ENCODE peak calls at places on chromosomes 1 and 21, in five cellular contexts. One of them, this sample, is unnamed.
A peak's percentile ranks its signal among the peaks of the same experiment; 100 is the strongest.

GRCh38 chr1:53765656-53766055 is 26.7 kb upstream of the GLIS1 start:
- DNase-seq in K562: no peak
- DNase-seq in HepG2: no peak
- DNase-seq in H1: no peak
- DNase-seq in GM12878: no peak
- DNase-seq in this sample: no peak

GRCh38 chr1:218521414-218522169 is 176.5 kb downstream of the TGFB2 start:
- DNase-seq in K562: peak; percentile 65
- DNase-seq in HepG2: peak; percentile 45
- DNase-seq in H1: peak; percentile 83
- DNase-seq in GM12878: no peak
- DNase-seq in this sample: peak; percentile 65

GRCh38 chr1:184462170-184462569 is 75.3 kb downstream of the C1orf21 start:
- DNase-seq in K562: no peak
- DNase-seq in HepG2: no peak
- DNase-seq in H1: no peak
- DNase-seq in GM12878: no peak
- DNase-seq in this sample: no peak

GRCh38 chr1:181129771-181130606 is 41.5 kb downstream of the IER5 start:
- DNase-seq in K562: peak; percentile 92
- DNase-seq in HepG2: no peak
- DNase-seq in H1: no peak
- DNase-seq in GM12878: no peak
- DNase-seq in this sample: no peak

GRCh38 chr1:18940303-18941020 is 16.0 kb downstream of the IFFO2 start:
- DNase-seq in K562: no peak
- DNase-seq in HepG2: no peak
- DNase-seq in H1: no peak
- DNase-seq in GM12878: no peak
- DNase-seq in this sample: no peak

GRCh38 chr1:54401799-54402198 is 4.4 kb downstream of the SSBP3 start:
- DNase-seq in K562: no peak
- DNase-seq in HepG2: no peak
- DNase-seq in H1: no peak
- DNase-seq in GM12878: no peak
- DNase-seq in this sample: no peak

GRCh38 chr21:25323356-25323949 is 283.8 kb downstream of the MRPL39 start:
- DNase-seq in K562: no peak
- DNase-seq in HepG2: no peak
- DNase-seq in H1: no peak
- DNase-seq in GM12878: no peak
- DNase-seq in this sample: no peak

GRCh38 chr1:145908653-145909052 is 1.2 kb downstream of the ITGA10 start:
- DNase-seq in K562: no peak
- DNase-seq in HepG2: no peak
- DNase-seq in H1: no peak
- DNase-seq in GM12878: no peak
- DNase-seq in this sample: no peak

GRCh38 chr1:9842781-9843575 is 19.2 kb upstream of the CLSTN1 start:
- DNase-seq in K562: no peak
- DNase-seq in HepG2: no peak
- DNase-seq in H1: no peak
- DNase-seq in GM12878: no peak
- DNase-seq in this sample: no peak

GRCh38 chr1:233172201-233172600 is 123.3 kb downstream of the PCNX2 start:
- DNase-seq in K562: no peak
- DNase-seq in HepG2: peak; percentile 11
- DNase-seq in H1: no peak
- DNase-seq in GM12878: no peak
- DNase-seq in this sample: no peak

GRCh38 chr1:225774276-225775147 is 3.1 kb upstream of the SRP9 start:
- DNase-seq in K562: no peak
- DNase-seq in HepG2: no peak
- DNase-seq in H1: no peak
- DNase-seq in GM12878: no peak
- DNase-seq in this sample: no peak

GRCh38 chr1:30905898-30906620 is 2.5 kb downstream of the SDC3 start:
- DNase-seq in K562: no peak
- DNase-seq in HepG2: no peak
- DNase-seq in H1: no peak
- DNase-seq in GM12878: no peak
- DNase-seq in this sample: no peak

GRCh38 chr1:37958690-37959089 is 11.8 kb upstream of the INPP5B start:
- DNase-seq in K562: no peak
- DNase-seq in HepG2: no peak
- DNase-seq in H1: no peak
- DNase-seq in GM12878: no peak
- DNase-seq in this sample: no peak

GRCh38 chr1:198771562-198772153 is 132.8 kb downstream of the PTPRC start:
- DNase-seq in K562: no peak
- DNase-seq in HepG2: peak; percentile 7
- DNase-seq in H1: no peak
- DNase-seq in GM12878: peak; percentile 20
- DNase-seq in this sample: no peak

GRCh38 chr1:230030122-230030821 is 36.8 kb upstream of the GALNT2 start:
- DNase-seq in K562: no peak
- DNase-seq in HepG2: no peak
- DNase-seq in H1: no peak
- DNase-seq in GM12878: no peak
- DNase-seq in this sample: no peak

GRCh38 chr1:247294282-247294681 is 37.4 kb downstream of the ZNF496 start:
- DNase-seq in K562: peak; percentile 7
- DNase-seq in HepG2: no peak
- DNase-seq in H1: no peak
- DNase-seq in GM12878: no peak
- DNase-seq in this sample: no peak

GRCh38 chr1:232377494-232377770 is 252.5 kb downstream of the SIPA1L2 start:
- DNase-seq in K562: no peak
- DNase-seq in HepG2: peak; percentile 12
- DNase-seq in H1: no peak
- DNase-seq in GM12878: no peak
- DNase-seq in this sample: no peak

GRCh38 chr1:154182342-154183044 is 9.4 kb downstream of the TPM3 start:
- DNase-seq in K562: peak; percentile 71
- DNase-seq in HepG2: peak; percentile 39
- DNase-seq in H1: peak; percentile 68
- DNase-seq in GM12878: peak; percentile 71
- DNase-seq in this sample: peak; percentile 39

GRCh38 chr1:81513796-81514354 is 286.9 kb upstream of the ADGRL2 start:
- DNase-seq in K562: no peak
- DNase-seq in HepG2: no peak
- DNase-seq in H1: no peak
- DNase-seq in GM12878: no peak
- DNase-seq in this sample: no peak

GRCh38 chr1:165828103-165828558 is 717 bp downstream of the UCK2 start:
- DNase-seq in K562: no peak
- DNase-seq in HepG2: peak; percentile 21
- DNase-seq in H1: peak; percentile 67
- DNase-seq in GM12878: no peak
- DNase-seq in this sample: peak; percentile 40

GRCh38 chr1:196677781-196678509 is 26.1 kb downstream of the CFH start:
- DNase-seq in K562: no peak
- DNase-seq in HepG2: no peak
- DNase-seq in H1: no peak
- DNase-seq in GM12878: no peak
- DNase-seq in this sample: no peak

GRCh38 chr1:89407355-89407754 is 43.5 kb downstream of the GBP6 start:
- DNase-seq in K562: no peak
- DNase-seq in HepG2: no peak
- DNase-seq in H1: no peak
- DNase-seq in GM12878: no peak
- DNase-seq in this sample: no peak

GRCh38 chr1:157085416-157085815 is 14.2 kb downstream of the ETV3L start:
- DNase-seq in K562: no peak
- DNase-seq in HepG2: no peak
- DNase-seq in H1: no peak
- DNase-seq in GM12878: no peak
- DNase-seq in this sample: no peak

GRCh38 chr1:117030271-117030877 is 28.8 kb downstream of the CD101 start:
- DNase-seq in K562: no peak
- DNase-seq in HepG2: no peak
- DNase-seq in H1: no peak
- DNase-seq in GM12878: no peak
- DNase-seq in this sample: no peak

GRCh38 chr1:3071507-3072177 is 2.6 kb downstream of the PRDM16 start:
- DNase-seq in K562: no peak
- DNase-seq in HepG2: no peak
- DNase-seq in H1: no peak
- DNase-seq in GM12878: no peak
- DNase-seq in this sample: no peak

GRCh38 chr1:159831696-159832225 is 5.1 kb downstream of the SLAMF8 start:
- DNase-seq in K562: no peak
- DNase-seq in HepG2: no peak
- DNase-seq in H1: no peak
- DNase-seq in GM12878: no peak
- DNase-seq in this sample: no peak

GRCh38 chr1:1806890-1807289 is 28.6 kb upstream of the NADK start:
- DNase-seq in K562: no peak
- DNase-seq in HepG2: no peak
- DNase-seq in H1: no peak
- DNase-seq in GM12878: no peak
- DNase-seq in this sample: no peak
- TF ChIP-seq CREB1 in K562: no peak
- TF ChIP-seq CREB1 in HepG2: no peak
- TF ChIP-seq CREB1 in H1: no peak
- TF ChIP-seq CREB1 in GM12878: no peak
- TF ChIP-seq CREB1 in this sample: no peak

GRCh38 chr1:7576946-7577657 is 194.0 kb upstream of the VAMP3 start:
- DNase-seq in K562: peak; percentile 55
- DNase-seq in HepG2: no peak
- DNase-seq in H1: no peak
- DNase-seq in GM12878: no peak
- DNase-seq in this sample: peak; percentile 40
- TF ChIP-seq ATF2 in K562: no peak
- TF ChIP-seq ATF2 in HepG2: no peak
- TF ChIP-seq ATF2 in H1: no peak
- TF ChIP-seq ATF2 in GM12878: no peak
- TF ChIP-seq ATF2 in this sample: no peak

GRCh38 chr1:41400235-41400634 is 39.0 kb downstream of the FOXO6 start:
- DNase-seq in K562: no peak
- DNase-seq in HepG2: no peak
- DNase-seq in H1: no peak
- DNase-seq in GM12878: no peak
- DNase-seq in this sample: no peak
- TF ChIP-seq CREB1 in K562: no peak
- TF ChIP-seq CREB1 in HepG2: no peak
- TF ChIP-seq CREB1 in H1: no peak
- TF ChIP-seq CREB1 in GM12878: no peak
- TF ChIP-seq CREB1 in this sample: no peak

GRCh38 chr1:222912730-222913129 is 97.9 kb downstream of the DISP1 start:
- DNase-seq in K562: no peak
- DNase-seq in HepG2: no peak
- DNase-seq in H1: no peak
- DNase-seq in GM12878: no peak
- DNase-seq in this sample: no peak
- TF ChIP-seq ATF2 in K562: no peak
- TF ChIP-seq ATF2 in HepG2: no peak
- TF ChIP-seq ATF2 in H1: no peak
- TF ChIP-seq ATF2 in GM12878: no peak
- TF ChIP-seq ATF2 in this sample: no peak

GRCh38 chr1:243270097-243270864 is 14.4 kb downstream of the SDCCAG8 start:
- DNase-seq in K562: no peak
- DNase-seq in HepG2: no peak
- DNase-seq in H1: no peak
- DNase-seq in GM12878: no peak
- DNase-seq in this sample: no peak

GRCh38 chr1:243267346-243268283 is 11.8 kb downstream of the SDCCAG8 start:
- DNase-seq in K562: no peak
- DNase-seq in HepG2: no peak
- DNase-seq in H1: no peak
- DNase-seq in GM12878: no peak
- DNase-seq in this sample: no peak

GRCh38 chr1:243269461-243269801 is 13.6 kb downstream of the SDCCAG8 start:
- DNase-seq in K562: no peak
- DNase-seq in HepG2: no peak
- DNase-seq in H1: no peak
- DNase-seq in GM12878: no peak
- DNase-seq in this sample: no peak

GRCh38 chr1:243268751-243269460 is 13.1 kb downstream of the SDCCAG8 start:
- DNase-seq in K562: no peak
- DNase-seq in HepG2: no peak
- DNase-seq in H1: no peak
- DNase-seq in GM12878: no peak
- DNase-seq in this sample: no peak

DNA sequence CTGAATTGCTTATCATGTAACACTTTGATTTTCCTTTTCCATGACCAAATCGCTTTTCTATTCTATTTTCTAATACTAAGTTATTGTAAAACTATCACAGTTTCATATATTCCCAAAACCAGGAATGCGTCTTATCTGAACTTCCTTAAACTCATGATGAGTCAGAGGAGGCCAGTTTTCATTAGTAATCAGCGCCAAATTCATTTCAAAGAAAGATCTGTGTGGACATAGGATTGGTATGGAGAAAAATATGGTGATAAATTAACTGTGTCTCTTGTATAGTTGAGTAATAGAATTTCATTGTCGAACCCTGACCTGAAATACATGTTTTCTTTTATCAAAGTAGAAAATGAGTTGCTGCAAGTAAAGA is 12.4 kb downstream of the SDCCAG8 start:
- DNase-seq in K562: no peak
- DNase-seq in HepG2: no peak
- DNase-seq in H1: no peak
- DNase-seq in GM12878: no peak
- DNase-seq in this sample: no peak
- TF ChIP-seq CREB1 in K562: no peak
- TF ChIP-seq CREB1 in HepG2: no peak
- TF ChIP-seq CREB1 in H1: no peak
- TF ChIP-seq CREB1 in GM12878: no peak
- TF ChIP-seq CREB1 in this sample: no peak

GRCh38 chr1:170661646-170662411 is 2.1 kb upstream of the PRRX1 start:
- DNase-seq in K562: no peak
- DNase-seq in HepG2: no peak
- DNase-seq in H1: peak; percentile 63
- DNase-seq in GM12878: no peak
- DNase-seq in this sample: peak; percentile 53
- TF ChIP-seq ATF2 in K562: no peak
- TF ChIP-seq ATF2 in HepG2: no peak
- TF ChIP-seq ATF2 in H1: no peak
- TF ChIP-seq ATF2 in GM12878: no peak
- TF ChIP-seq ATF2 in this sample: no peak

GRCh38 chr1:242703467-242703866 is 179.0 kb upstream of the PLD5 start:
- DNase-seq in K562: no peak
- DNase-seq in HepG2: no peak
- DNase-seq in H1: no peak
- DNase-seq in GM12878: no peak
- DNase-seq in this sample: no peak
- TF ChIP-seq CREB1 in K562: no peak
- TF ChIP-seq CREB1 in HepG2: no peak
- TF ChIP-seq CREB1 in H1: no peak
- TF ChIP-seq CREB1 in GM12878: no peak
- TF ChIP-seq CREB1 in this sample: no peak

This sample was measured in WTC11.